ENCODE peak calls at places on chromosomes 5 and 9, in six cellular contexts. W is choroid plexus epithelial cell; M is CD4-positive, CD25-positive, alpha-beta regulatory T cell; D is ovary; T is GM23248; K is lower leg skin. U is an unnamed sample.

GRCh38 chr5:41736641-41737040 is 133.6 kb downstream of the OXCT1 start:
- DNase-seq in T (peak; percentile 39), K (no peak), W (peak; percentile 62), M (no peak), D (no peak), U (no peak)

GRCh38 chr5:154176191-154176590 is 14.3 kb upstream of the GALNT10 start:
- DNase-seq in M (no peak), D (no peak), T (peak; percentile 52), W (peak; percentile 71), K (no peak), U (no peak)

GRCh38 chr5:35461530-35461929 is 156.1 kb upstream of the SPEF2 start:
- DNase-seq in W (no peak), M (no peak), T (peak; percentile 21), K (no peak), D (no peak), U (no peak)

GRCh38 chr9:71490810-71491209 is 277.5 kb downstream of the CEMIP2 start:
- DNase-seq in M (no peak), T (peak; percentile 10), W (peak; percentile 13), D (no peak), K (no peak), U (peak; percentile 8)

GRCh38 chr5:98573834-98574233 is 199.6 kb upstream of the RGMB start:
- DNase-seq in W (no peak), K (no peak), M (no peak), T (no peak), D (no peak), U (no peak)

GRCh38 chr5:16889972-16890519 is 46.0 kb downstream of the MYO10 start:
- DNase-seq in D (no peak), K (no peak), W (peak; percentile 90), T (peak; percentile 48), M (no peak), U (no peak)

GRCh38 chr5:11903121-11903613 is 1.1 kb downstream of the CTNND2 start:
- DNase-seq in W (no peak), K (no peak), T (no peak), D (no peak), M (no peak), U (no peak)

GRCh38 chr5:73856972-73857371 is 231.0 kb downstream of the ARHGEF28 start:
- DNase-seq in W (peak; percentile 47), D (no peak), T (peak; percentile 11), M (no peak), K (no peak), U (no peak)

GRCh38 chr9:137163101-137163661 is 6.7 kb downstream of the LRRC26 start:
- DNase-seq in M (no peak), D (no peak), W (peak; percentile 26), T (peak; percentile 53), K (no peak), U (peak; percentile 90)

GRCh38 chr9:12416736-12417135 is 276.4 kb upstream of the TYRP1 start:
- DNase-seq in T (no peak), D (no peak), W (no peak), K (no peak), M (no peak), U (no peak)

GRCh38 chr9:132572921-132573320 is 9.5 kb upstream of the BARHL1 start:
- DNase-seq in K (no peak), W (no peak), T (peak; percentile 39), D (no peak), M (no peak), U (peak; percentile 88)

GRCh38 chr9:98047002-98047401 is 9.5 kb upstream of the NANS start:
- DNase-seq in W (no peak), K (no peak), M (no peak), D (no peak), T (no peak), U (no peak)

GRCh38 chr5:10338996-10339903 is 14.2 kb upstream of the MARCHF6 start:
- DNase-seq in D (peak; percentile 12), K (no peak), W (no peak), M (no peak), T (no peak), U (peak; percentile 70)

GRCh38 chr5:56545016-56545415 is 270.3 kb upstream of the MAP3K1 start:
- DNase-seq in M (no peak), D (no peak), T (no peak), K (no peak), W (peak; percentile 63), U (no peak)

GRCh38 chr5:139747583-139748504 is 47.8 kb upstream of the PSD2 start:
- DNase-seq in K (no peak), D (peak; percentile 51), M (peak; percentile 18), W (peak; percentile 65), T (peak; percentile 86), U (peak; percentile 79)

GRCh38 chr5:33439905-33440481 is 772 bp upstream of the TARS1 start:
- DNase-seq in M (no peak), T (peak; percentile 53), D (no peak), W (no peak), K (no peak), U (no peak)

DNA sequence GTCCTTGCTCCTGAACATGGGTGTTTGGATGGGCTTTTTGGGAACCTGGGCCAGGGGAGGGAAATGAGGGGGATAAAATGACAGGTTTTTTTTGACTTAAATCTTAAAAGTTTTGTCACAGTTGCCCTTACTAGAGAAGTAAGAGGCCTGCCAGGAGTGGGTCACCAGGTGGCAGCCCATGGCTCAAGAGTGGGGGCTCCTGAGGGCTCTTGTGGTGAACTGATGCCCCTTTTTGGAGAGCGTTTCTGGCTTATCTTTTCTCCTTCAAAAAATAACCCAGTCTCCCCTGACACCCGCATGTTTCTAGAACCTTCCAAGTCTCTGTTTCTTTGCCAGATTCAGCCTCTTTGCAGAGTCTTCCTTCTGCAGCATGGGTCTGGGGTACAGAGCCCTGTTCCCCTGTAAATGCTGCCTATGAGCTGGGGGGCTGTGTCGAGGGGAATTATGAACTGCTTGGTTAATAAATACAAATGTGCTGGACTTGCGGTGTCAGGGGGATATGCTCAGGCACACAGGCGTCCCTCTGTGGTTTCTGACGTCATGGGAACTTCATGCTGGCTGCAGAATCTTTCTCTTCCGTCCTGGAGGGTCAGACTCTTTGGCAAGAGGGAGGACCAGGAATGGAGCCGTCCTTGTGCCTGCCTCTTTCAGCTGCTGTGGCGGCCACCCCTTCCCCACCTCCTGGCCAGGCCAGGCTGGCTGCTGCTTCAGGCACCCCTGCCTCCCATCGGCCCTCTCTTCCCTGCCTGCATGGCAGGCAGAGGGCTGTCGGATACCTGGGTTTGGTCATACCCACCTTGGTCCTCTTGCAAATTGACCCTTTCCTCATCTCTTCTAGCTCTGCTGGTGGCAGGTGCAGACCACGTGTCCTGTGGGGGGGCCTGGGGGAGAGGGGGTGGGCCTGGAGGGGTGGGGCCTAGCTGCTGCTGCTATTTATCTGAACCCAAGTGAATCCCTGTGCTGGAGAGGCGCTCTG is 30.1 kb downstream of the PTPA start:
- DNase-seq in K (peak; percentile 81), W (peak; percentile 94), T (peak; percentile 96), D (peak; percentile 78), M (no peak), U (peak; percentile 75)
- H3K4me3 ChIP-seq in K (no peak overlapping the region), W (peak overlapping the region; percentile 47), T (peak overlapping the region; percentile 50), D (peak overlapping the region; percentile 29), M (peak overlapping the region; percentile 41), U (no peak overlapping the region)

DNA sequence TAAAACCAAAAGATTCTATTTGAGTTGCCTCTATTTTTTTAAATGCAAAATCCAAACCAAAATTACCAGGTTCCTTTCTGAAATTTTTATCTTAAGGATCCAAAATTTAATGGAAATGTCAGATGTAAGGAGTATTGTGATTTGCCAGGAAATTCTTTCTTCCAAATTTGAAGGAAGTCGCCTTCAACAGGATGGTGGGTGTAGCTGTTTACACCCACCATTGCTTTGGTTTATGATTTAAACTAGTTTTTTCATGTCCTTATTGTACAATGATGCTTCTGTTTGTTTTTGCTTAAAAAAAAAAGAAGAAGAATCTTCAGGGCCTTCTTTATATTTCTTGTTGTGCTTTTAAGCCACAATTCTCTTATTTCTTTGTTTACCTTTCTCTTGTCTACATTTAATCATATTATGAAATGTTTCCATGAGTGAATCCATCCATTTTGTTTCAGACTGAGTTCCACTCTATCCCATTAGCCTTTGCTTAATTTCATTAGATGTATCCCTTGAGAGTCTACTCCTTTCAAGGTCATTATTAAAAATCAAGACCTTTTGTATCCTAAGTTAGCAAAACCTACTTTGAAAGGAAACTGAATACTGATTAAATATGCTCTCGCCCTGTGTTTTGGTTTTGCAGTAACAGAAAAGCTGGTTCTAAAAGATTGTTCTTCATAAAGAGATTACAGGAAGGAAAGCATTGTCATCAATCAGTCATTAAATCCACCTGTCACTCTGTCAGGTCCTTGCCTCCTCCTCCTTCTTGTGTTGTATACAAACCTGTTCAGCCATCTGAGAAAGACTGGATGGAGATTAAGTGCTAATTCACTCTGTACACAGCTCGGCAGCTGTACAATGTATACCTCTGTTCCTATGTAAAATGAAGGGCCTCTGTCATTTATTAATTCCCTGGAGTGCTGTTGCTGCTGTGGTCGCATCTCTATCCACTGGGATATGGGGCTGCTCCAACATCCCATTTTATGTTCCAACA is 45.5 kb upstream of the SLC2A8 start:
- DNase-seq in W (no peak), M (no peak), T (no peak), D (no peak), K (no peak), U (no peak)
- H3K4me3 ChIP-seq in W (no peak overlapping the region), M (no peak overlapping the region), T (no peak overlapping the region), D (no peak overlapping the region), K (no peak overlapping the region), U (no peak overlapping the region)

GRCh38 chr5:78514427-78515345 is 133.9 kb downstream of the LHFPL2 start:
- DNase-seq in K (no peak), T (peak; percentile 63), D (no peak), M (no peak), W (no peak), U (no peak)

GRCh38 chr5:78515665-78516064 is 132.9 kb downstream of the LHFPL2 start:
- DNase-seq in W (no peak), M (no peak), D (no peak), K (no peak), T (no peak), U (peak; percentile 55)

GRCh38 chr5:78519198-78519941 is 129.2 kb downstream of the LHFPL2 start:
- DNase-seq in W (no peak), T (peak; percentile 29), D (no peak), K (no peak), M (no peak), U (no peak)

GRCh38 chr5:78521455-78521854 is 127.1 kb downstream of the LHFPL2 start:
- DNase-seq in K (no peak), T (no peak), W (no peak), M (no peak), D (no peak), U (no peak)

DNA sequence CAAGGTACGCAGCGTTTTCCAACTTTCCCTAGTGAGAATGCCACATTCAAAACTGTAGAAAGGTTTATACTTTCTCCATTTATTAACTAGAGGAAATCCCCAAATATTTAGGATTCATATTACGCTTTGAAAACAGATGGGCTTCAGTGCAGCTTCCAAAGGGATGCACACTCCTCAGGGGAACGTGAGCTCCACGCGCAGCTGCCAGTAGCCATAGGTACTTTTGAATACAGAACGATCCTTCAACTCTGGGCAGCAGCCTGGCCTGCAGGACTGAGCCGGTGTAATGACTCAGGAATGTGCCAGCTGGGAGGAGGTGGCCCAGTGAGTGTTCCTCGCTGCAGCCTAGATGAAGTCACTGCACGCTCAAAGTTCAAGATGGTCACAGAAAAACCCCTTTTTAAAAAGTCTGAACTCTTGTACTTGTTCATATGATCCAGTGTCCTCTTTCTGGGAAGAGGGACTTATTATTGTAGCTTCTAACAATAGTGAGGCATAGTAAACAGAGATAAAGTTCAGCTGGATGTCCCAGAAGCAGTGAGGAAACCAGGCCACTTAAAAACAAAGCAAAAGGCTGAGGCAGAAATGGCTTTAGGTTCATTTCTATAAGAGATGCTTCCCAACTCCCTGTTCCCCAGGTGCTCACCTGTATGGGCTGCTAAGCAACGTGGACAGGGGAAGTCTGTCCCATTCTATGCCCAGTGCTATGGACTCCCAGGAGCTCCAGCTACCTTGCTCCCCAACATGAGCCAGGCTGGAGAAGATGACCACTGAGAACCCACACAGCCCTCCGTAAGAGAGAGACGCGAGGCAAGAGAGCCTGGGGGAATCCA is 130.0 kb downstream of the LHFPL2 start:
- DNase-seq in M (no peak), W (peak; percentile 93), T (peak; percentile 93), K (no peak), D (no peak), U (peak; percentile 58)
- H3K4me3 ChIP-seq in M (no peak overlapping the region), W (no peak overlapping the region), T (no peak overlapping the region), K (no peak overlapping the region), D (no peak overlapping the region), U (no peak overlapping the region)

GRCh38 chr9:37026936-37027581 is 7.0 kb downstream of the PAX5 start:
- DNase-seq in K (no peak), T (no peak), D (no peak), W (no peak), M (no peak), U (peak; percentile 81)
- H3K4me3 ChIP-seq in K (no peak overlapping the region), T (peak overlapping the region; percentile 11), D (no peak overlapping the region), W (no peak overlapping the region), M (no peak overlapping the region), U (peak overlapping the region; percentile 42)

U was measured in H7.